ENCODE peak calls at places on chromosomes 7 and 10, in ten cellular contexts. M, V, E, N, F, B, U, W, O and I are unnamed samples.

GRCh38 chr7:35185908-35186731 is 67.8 kb downstream of the TBX20 start:
- DNase-seq in M (peak; percentile 31), V (peak; percentile 8), E (peak; percentile 28), N (peak; percentile 84), F (no peak), B (no peak), U (peak; percentile 71), W (peak; percentile 37), O (peak; percentile 52), I (no peak)

GRCh38 chr7:3332308-3332707 is 31.3 kb downstream of the SDK1 start:
- DNase-seq in M (no peak), V (no peak), E (no peak), N (no peak), F (no peak), B (no peak), U (no peak), W (no peak), O (no peak), I (no peak)

GRCh38 chr7:106260136-106260561 is 24.6 kb downstream of the NAMPT start:
- DNase-seq in M (no peak), V (no peak), E (no peak), N (no peak), F (no peak), B (no peak), U (no peak), W (no peak), O (no peak), I (no peak)

GRCh38 chr7:31192996-31193395 is 140.9 kb downstream of the ADCYAP1R1 start:
- DNase-seq in M (peak; percentile 45), V (peak; percentile 16), E (peak; percentile 84), N (peak; percentile 66), F (peak; percentile 31), B (no peak), U (peak; percentile 76), W (peak; percentile 5), O (no peak), I (no peak)

GRCh38 chr7:21927693-21928092 is 18.0 kb downstream of the CDCA7L start:
- DNase-seq in M (no peak), V (no peak), E (no peak), N (no peak), F (no peak), B (no peak), U (no peak), W (no peak), O (no peak), I (no peak)

GRCh38 chr7:158000160-158000559 is 587.5 kb downstream of the PTPRN2 start:
- DNase-seq in M (no peak), V (no peak), E (no peak), N (no peak), F (no peak), B (no peak), U (no peak), W (no peak), O (no peak), I (no peak)

GRCh38 chr7:95598511-95598910 is 2.2 kb upstream of the PDK4 start:
- DNase-seq in M (no peak), V (no peak), E (no peak), N (no peak), F (no peak), B (no peak), U (no peak), W (no peak), O (no peak), I (no peak)

GRCh38 chr10:60989400-60989876 is 45.5 kb upstream of the RHOBTB1 start:
- DNase-seq in M (no peak), V (no peak), E (peak; percentile 30), N (peak; percentile 65), F (peak; percentile 9), B (no peak), U (no peak), W (no peak), O (no peak), I (no peak)

GRCh38 chr10:129968020-129968861 is 4.2 kb upstream of the EBF3 start:
- DNase-seq in M (no peak), V (no peak), E (no peak), N (no peak), F (no peak), B (no peak), U (no peak), W (no peak), O (peak; percentile 60), I (no peak)

GRCh38 chr7:117873056-117873932 is at the start of gene CTTNBP2:
- DNase-seq in M (peak; percentile 49), V (peak; percentile 59), E (peak; percentile 78), N (peak; percentile 17), F (peak; percentile 47), B (peak; percentile 2), U (peak; percentile 86), W (no peak), O (peak; percentile 74), I (no peak)

GRCh38 chr10:28713626-28714352 is 36.5 kb downstream of the BAMBI start:
- DNase-seq in M (no peak), V (no peak), E (no peak), N (no peak), F (no peak), B (no peak), U (no peak), W (no peak), O (no peak), I (no peak)

GRCh38 chr10:31760674-31761081 is 168.0 kb downstream of the ARHGAP12 start:
- DNase-seq in M (no peak), V (no peak), E (peak; percentile 43), N (no peak), F (no peak), B (no peak), U (no peak), W (no peak), O (peak; percentile 59), I (no peak)

GRCh38 chr10:122954731-122955050 is 664 bp upstream of the C10orf88 start:
- DNase-seq in M (no peak), V (no peak), E (no peak), N (no peak), F (no peak), B (no peak), U (no peak), W (no peak), O (peak; percentile 64), I (no peak)

GRCh38 chr7:3197567-3198212 is 103.4 kb upstream of the SDK1 start:
- DNase-seq in M (no peak), V (no peak), E (no peak), N (no peak), F (no peak), B (no peak), U (peak; percentile 51), W (no peak), O (no peak), I (no peak)

GRCh38 chr10:14074062-14074884 is 256.5 kb downstream of the FRMD4A start:
- DNase-seq in M (peak; percentile 81), V (peak; percentile 100), E (peak; percentile 88), N (peak; percentile 81), F (peak; percentile 64), B (peak; percentile 73), U (peak; percentile 97), W (peak; percentile 99), O (peak; percentile 93), I (peak; percentile 100)

GRCh38 chr10:110863361-110863760 is 8.4 kb upstream of the PDCD4 start:
- DNase-seq in M (no peak), V (no peak), E (no peak), N (no peak), F (no peak), B (no peak), U (no peak), W (no peak), O (no peak), I (no peak)

GRCh38 chr10:110861476-110861875 is 10.3 kb upstream of the PDCD4 start:
- DNase-seq in M (no peak), V (no peak), E (no peak), N (no peak), F (no peak), B (no peak), U (no peak), W (no peak), O (no peak), I (no peak)

GRCh38 chr10:110860576-110861241 is 11.0 kb upstream of the PDCD4 start:
- DNase-seq in M (no peak), V (no peak), E (peak; percentile 56), N (no peak), F (peak; percentile 52), B (no peak), U (no peak), W (no peak), O (no peak), I (no peak)

GRCh38 chr10:110862961-110863360 is 8.8 kb upstream of the PDCD4 start:
- DNase-seq in M (no peak), V (no peak), E (no peak), N (no peak), F (no peak), B (no peak), U (no peak), W (no peak), O (no peak), I (no peak)

GRCh38 chr10:110861930-110862677 is 9.6 kb upstream of the PDCD4 start:
- DNase-seq in M (no peak), V (no peak), E (no peak), N (no peak), F (no peak), B (no peak), U (no peak), W (no peak), O (no peak), I (no peak)
- H3K4me3 ChIP-seq in M (no peak overlapping the region), V (no peak overlapping the region), E (no peak overlapping the region), N (no peak overlapping the region), F (no peak overlapping the region), B (no peak overlapping the region), U (no peak overlapping the region), W (no peak overlapping the region), O (no peak overlapping the region), I (no peak overlapping the region)

GRCh38 chr10:124539935-124540641 is 78.5 kb downstream of the LHPP start:
- DNase-seq in M (no peak), V (peak; percentile 18), E (peak; percentile 73), N (peak; percentile 28), F (peak; percentile 67), B (peak; percentile 42), U (peak; percentile 88), W (no peak), O (no peak), I (no peak)
- TF ChIP-seq CTCF in M (peak; percentile 71), V (peak; percentile 57), E (peak; percentile 69), N (peak; percentile 49), F (peak; percentile 74), B (peak; percentile 95), U (peak; percentile 62), W (peak; percentile 86), O (peak; percentile 78), I (peak; percentile 84)

GRCh38 chr7:20798081-20798693 is 11.5 kb upstream of the SP8 start:
- DNase-seq in M (peak; percentile 61), V (no peak), E (peak; percentile 72), N (peak; percentile 44), F (peak; percentile 69), B (no peak), U (peak; percentile 85), W (no peak), O (no peak), I (no peak)
- H3K4me3 ChIP-seq in M (peak overlapping the region; percentile 27), V (peak overlapping the region; percentile 53), E (no peak overlapping the region), N (peak overlapping the region; percentile 56), F (peak overlapping the region; percentile 39), B (peak overlapping the region; percentile 48), U (no peak overlapping the region), W (peak overlapping the region; percentile 18), O (peak overlapping the region; percentile 46), I (peak overlapping the region; percentile 36)

DNA sequence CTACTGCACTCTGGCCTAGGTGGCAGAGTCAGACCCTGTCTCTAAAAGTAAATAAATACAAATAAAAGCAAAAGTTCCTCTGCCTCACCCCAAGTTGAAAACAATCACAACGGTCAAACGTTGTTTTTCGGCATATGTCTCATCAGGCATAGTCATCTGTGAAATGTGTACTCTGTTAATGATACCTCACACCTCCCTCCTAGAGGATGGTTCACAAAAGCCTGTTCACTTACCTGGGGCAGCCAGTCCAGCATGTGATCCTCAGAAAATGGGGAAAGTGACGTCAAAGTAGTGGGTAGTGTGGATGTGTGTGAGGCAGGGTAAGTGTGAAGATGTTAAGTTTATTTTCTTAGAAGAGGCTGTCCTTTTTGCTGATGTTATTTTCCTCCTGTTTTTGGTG is 254.0 kb upstream of the LRGUK start:
- DNase-seq in M (no peak), V (no peak), E (no peak), N (no peak), F (no peak), B (no peak), U (no peak), W (no peak), O (no peak), I (no peak)
- TF ChIP-seq CTCF in M (no peak), V (no peak), E (no peak), N (no peak), F (no peak), B (no peak), U (no peak), W (no peak), O (no peak), I (no peak)